ENCODE peak calls at places on chromosomes 5 and 9, in ten cellular contexts. One of them, this sample, is unnamed. For H3K27me3, the result is how much of the 10 kb centered on the place peaks cover.

GRCh38 chr5:115723224-115723623 is 93.2 kb downstream of the CDO1 start:
- DNase-seq in GM12878: no peak
- DNase-seq in cardiac muscle cell: no peak
- DNase-seq in aorta: no peak
- DNase-seq in upper lobe of left lung: no peak
- DNase-seq in WERI-Rb-1: no peak
- DNase-seq in left ventricle myocardium inferior: no peak
- DNase-seq in Caco-2: no peak
- DNase-seq in mammary epithelial cell: no peak
- DNase-seq in mesenchymal stem cell: no peak
- DNase-seq in this sample: no peak

GRCh38 chr9:137619240-137620090 is 660 bp downstream of the EHMT1 start:
- DNase-seq in GM12878: no peak
- DNase-seq in cardiac muscle cell: peak
- DNase-seq in aorta: peak
- DNase-seq in upper lobe of left lung: peak
- DNase-seq in WERI-Rb-1: no peak
- DNase-seq in left ventricle myocardium inferior: peak
- DNase-seq in Caco-2: peak
- DNase-seq in mammary epithelial cell: peak
- DNase-seq in mesenchymal stem cell: peak
- DNase-seq in this sample: peak

GRCh38 chr5:71757590-71758543 is 38.8 kb downstream of the CARTPT start:
- DNase-seq in GM12878: peak
- DNase-seq in cardiac muscle cell: peak
- DNase-seq in aorta: peak
- DNase-seq in upper lobe of left lung: no peak
- DNase-seq in WERI-Rb-1: peak
- DNase-seq in left ventricle myocardium inferior: peak
- DNase-seq in Caco-2: peak
- DNase-seq in mammary epithelial cell: peak
- DNase-seq in mesenchymal stem cell: peak
- DNase-seq in this sample: peak

GRCh38 chr5:169610606-169611005 is 26.5 kb upstream of the DOCK2 start:
- DNase-seq in GM12878: no peak
- DNase-seq in cardiac muscle cell: no peak
- DNase-seq in aorta: no peak
- DNase-seq in upper lobe of left lung: no peak
- DNase-seq in WERI-Rb-1: no peak
- DNase-seq in left ventricle myocardium inferior: no peak
- DNase-seq in Caco-2: no peak
- DNase-seq in mammary epithelial cell: peak
- DNase-seq in mesenchymal stem cell: no peak
- DNase-seq in this sample: no peak

GRCh38 chr9:90789862-90790261 is 11.8 kb upstream of the SYK start:
- DNase-seq in GM12878: no peak
- DNase-seq in cardiac muscle cell: no peak
- DNase-seq in aorta: no peak
- DNase-seq in upper lobe of left lung: no peak
- DNase-seq in WERI-Rb-1: peak
- DNase-seq in left ventricle myocardium inferior: no peak
- DNase-seq in Caco-2: no peak
- DNase-seq in mammary epithelial cell: no peak
- DNase-seq in mesenchymal stem cell: no peak
- DNase-seq in this sample: no peak

GRCh38 chr9:38039090-38039906 is 29.7 kb downstream of the SHB start:
- DNase-seq in GM12878: no peak
- DNase-seq in cardiac muscle cell: peak
- DNase-seq in aorta: no peak
- DNase-seq in upper lobe of left lung: peak
- DNase-seq in WERI-Rb-1: no peak
- DNase-seq in left ventricle myocardium inferior: no peak
- DNase-seq in Caco-2: no peak
- DNase-seq in mammary epithelial cell: no peak
- DNase-seq in mesenchymal stem cell: peak
- DNase-seq in this sample: peak

GRCh38 chr5:139670369-139671095 is 22.4 kb downstream of the CXXC5 start:
- DNase-seq in GM12878: peak
- DNase-seq in cardiac muscle cell: no peak
- DNase-seq in aorta: no peak
- DNase-seq in upper lobe of left lung: no peak
- DNase-seq in WERI-Rb-1: no peak
- DNase-seq in left ventricle myocardium inferior: no peak
- DNase-seq in Caco-2: no peak
- DNase-seq in mammary epithelial cell: no peak
- DNase-seq in mesenchymal stem cell: peak
- DNase-seq in this sample: peak

GRCh38 chr5:79075646-79076426 is 6.3 kb downstream of the BHMT2 start:
- DNase-seq in GM12878: no peak
- DNase-seq in cardiac muscle cell: no peak
- DNase-seq in aorta: no peak
- DNase-seq in upper lobe of left lung: no peak
- DNase-seq in WERI-Rb-1: no peak
- DNase-seq in left ventricle myocardium inferior: peak
- DNase-seq in Caco-2: no peak
- DNase-seq in mammary epithelial cell: no peak
- DNase-seq in mesenchymal stem cell: no peak
- DNase-seq in this sample: no peak

GRCh38 chr5:115375922-115376321 is 79.5 kb upstream of the CCDC112 start:
- DNase-seq in GM12878: no peak
- DNase-seq in cardiac muscle cell: peak
- DNase-seq in aorta: no peak
- DNase-seq in upper lobe of left lung: no peak
- DNase-seq in WERI-Rb-1: no peak
- DNase-seq in left ventricle myocardium inferior: no peak
- DNase-seq in Caco-2: no peak
- DNase-seq in mammary epithelial cell: no peak
- DNase-seq in mesenchymal stem cell: peak
- DNase-seq in this sample: no peak

GRCh38 chr5:109983135-109983534 is 293.4 kb downstream of the MAN2A1 start:
- DNase-seq in GM12878: no peak
- DNase-seq in cardiac muscle cell: no peak
- DNase-seq in aorta: no peak
- DNase-seq in upper lobe of left lung: no peak
- DNase-seq in WERI-Rb-1: no peak
- DNase-seq in left ventricle myocardium inferior: no peak
- DNase-seq in Caco-2: no peak
- DNase-seq in mammary epithelial cell: no peak
- DNase-seq in mesenchymal stem cell: no peak
- DNase-seq in this sample: no peak

DNA sequence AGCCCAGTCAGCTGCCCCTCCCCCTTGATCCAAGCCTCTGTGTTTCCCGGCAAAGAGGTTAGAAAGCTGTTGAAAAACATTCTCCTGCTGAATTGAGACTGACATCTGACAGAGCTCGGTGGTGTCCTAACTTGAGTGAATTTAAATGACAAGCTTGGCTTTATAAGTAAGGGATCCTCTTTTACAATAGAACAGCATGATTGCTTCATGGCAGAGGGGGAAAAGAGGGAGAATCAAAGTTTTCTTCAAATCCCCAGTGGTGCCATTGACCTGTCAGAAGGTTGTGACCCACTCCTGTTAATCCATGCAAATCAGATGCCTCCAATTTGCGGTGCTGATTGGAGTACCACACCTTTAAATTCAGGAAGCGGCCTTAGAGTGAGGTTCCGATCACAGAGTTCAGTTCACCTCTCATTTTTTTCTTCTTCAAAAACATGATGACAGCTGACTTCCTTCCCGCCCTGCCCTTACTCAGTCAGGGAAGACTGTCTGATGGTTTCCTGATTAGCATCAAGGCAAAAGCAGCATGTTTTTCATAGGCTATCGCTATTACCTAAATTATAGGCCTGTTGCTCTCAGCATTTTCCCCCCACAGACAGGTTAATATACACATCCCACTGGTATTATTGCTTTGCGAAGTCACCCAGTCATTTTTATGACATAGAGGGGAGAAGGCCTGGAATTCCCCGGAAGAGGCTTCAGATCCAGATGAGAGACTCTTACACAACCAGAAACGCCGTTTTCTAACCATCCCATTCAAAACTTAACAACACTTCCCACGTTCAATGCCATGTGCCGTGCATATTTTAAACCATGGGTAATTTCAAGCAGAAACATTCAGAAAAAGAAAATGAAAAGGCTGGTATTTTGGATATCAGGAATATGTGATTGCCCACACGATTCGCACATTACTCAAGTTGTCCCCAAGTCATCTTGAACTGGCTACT is 141.4 kb downstream of the EBF1 start:
- DNase-seq in GM12878: peak
- DNase-seq in cardiac muscle cell: no peak
- DNase-seq in aorta: no peak
- DNase-seq in upper lobe of left lung: no peak
- DNase-seq in WERI-Rb-1: no peak
- DNase-seq in left ventricle myocardium inferior: no peak
- DNase-seq in Caco-2: no peak
- DNase-seq in mammary epithelial cell: no peak
- DNase-seq in mesenchymal stem cell: peak
- DNase-seq in this sample: no peak
- H3K4me3 ChIP-seq in GM12878: peak
- H3K4me3 ChIP-seq in cardiac muscle cell: no peak
- H3K4me3 ChIP-seq in aorta: no peak
- H3K4me3 ChIP-seq in upper lobe of left lung: no peak
- H3K4me3 ChIP-seq in WERI-Rb-1: no peak
- H3K4me3 ChIP-seq in left ventricle myocardium inferior: peak
- H3K4me3 ChIP-seq in Caco-2: no peak
- H3K4me3 ChIP-seq in mammary epithelial cell: no peak
- H3K4me3 ChIP-seq in mesenchymal stem cell: no peak
- H3K4me3 ChIP-seq in this sample: no peak

GRCh38 chr5:2001300-2001699 is 118.6 kb upstream of the IRX4 start:
- DNase-seq in GM12878: no peak
- DNase-seq in cardiac muscle cell: no peak
- DNase-seq in aorta: no peak
- DNase-seq in upper lobe of left lung: no peak
- DNase-seq in WERI-Rb-1: no peak
- DNase-seq in left ventricle myocardium inferior: no peak
- DNase-seq in Caco-2: no peak
- DNase-seq in mammary epithelial cell: no peak
- DNase-seq in mesenchymal stem cell: no peak
- DNase-seq in this sample: no peak

GRCh38 chr5:1999794-2000193 is 117.1 kb upstream of the IRX4 start:
- DNase-seq in GM12878: no peak
- DNase-seq in cardiac muscle cell: no peak
- DNase-seq in aorta: no peak
- DNase-seq in upper lobe of left lung: no peak
- DNase-seq in WERI-Rb-1: no peak
- DNase-seq in left ventricle myocardium inferior: no peak
- DNase-seq in Caco-2: no peak
- DNase-seq in mammary epithelial cell: no peak
- DNase-seq in mesenchymal stem cell: no peak
- DNase-seq in this sample: no peak

GRCh38 chr5:1998716-1999317 is 116.1 kb upstream of the IRX4 start:
- DNase-seq in GM12878: no peak
- DNase-seq in cardiac muscle cell: no peak
- DNase-seq in aorta: no peak
- DNase-seq in upper lobe of left lung: no peak
- DNase-seq in WERI-Rb-1: no peak
- DNase-seq in left ventricle myocardium inferior: no peak
- DNase-seq in Caco-2: no peak
- DNase-seq in mammary epithelial cell: peak
- DNase-seq in mesenchymal stem cell: no peak
- DNase-seq in this sample: no peak

GRCh38 chr5:1998348-1998669 is 115.6 kb upstream of the IRX4 start:
- DNase-seq in GM12878: no peak
- DNase-seq in cardiac muscle cell: no peak
- DNase-seq in aorta: no peak
- DNase-seq in upper lobe of left lung: no peak
- DNase-seq in WERI-Rb-1: no peak
- DNase-seq in left ventricle myocardium inferior: no peak
- DNase-seq in Caco-2: no peak
- DNase-seq in mammary epithelial cell: no peak
- DNase-seq in mesenchymal stem cell: no peak
- DNase-seq in this sample: no peak

GRCh38 chr5:2000591-2000990 is 117.9 kb upstream of the IRX4 start:
- DNase-seq in GM12878: no peak
- DNase-seq in cardiac muscle cell: no peak
- DNase-seq in aorta: no peak
- DNase-seq in upper lobe of left lung: no peak
- DNase-seq in WERI-Rb-1: no peak
- DNase-seq in left ventricle myocardium inferior: no peak
- DNase-seq in Caco-2: no peak
- DNase-seq in mammary epithelial cell: no peak
- DNase-seq in mesenchymal stem cell: no peak
- DNase-seq in this sample: no peak
- H3K27me3 ChIP-seq in GM12878: under half
- H3K27me3 ChIP-seq in cardiac muscle cell: under half
- H3K27me3 ChIP-seq in aorta: under half
- H3K27me3 ChIP-seq in upper lobe of left lung: under half
- H3K27me3 ChIP-seq in WERI-Rb-1: half or more
- H3K27me3 ChIP-seq in left ventricle myocardium inferior: under half
- H3K27me3 ChIP-seq in Caco-2: under half
- H3K27me3 ChIP-seq in mammary epithelial cell: under half
- H3K27me3 ChIP-seq in mesenchymal stem cell: under half
- H3K27me3 ChIP-seq in this sample: under half

GRCh38 chr9:136045595-136046554 is 49.2 kb downstream of the NACC2 start:
- DNase-seq in GM12878: no peak
- DNase-seq in cardiac muscle cell: no peak
- DNase-seq in aorta: no peak
- DNase-seq in upper lobe of left lung: peak
- DNase-seq in WERI-Rb-1: no peak
- DNase-seq in left ventricle myocardium inferior: no peak
- DNase-seq in Caco-2: no peak
- DNase-seq in mammary epithelial cell: no peak
- DNase-seq in mesenchymal stem cell: no peak
- DNase-seq in this sample: no peak
- H3K4me3 ChIP-seq in GM12878: no peak
- H3K4me3 ChIP-seq in cardiac muscle cell: no peak
- H3K4me3 ChIP-seq in aorta: no peak
- H3K4me3 ChIP-seq in upper lobe of left lung: no peak
- H3K4me3 ChIP-seq in WERI-Rb-1: no peak
- H3K4me3 ChIP-seq in left ventricle myocardium inferior: no peak
- H3K4me3 ChIP-seq in Caco-2: no peak
- H3K4me3 ChIP-seq in mammary epithelial cell: no peak
- H3K4me3 ChIP-seq in mesenchymal stem cell: no peak
- H3K4me3 ChIP-seq in this sample: no peak

DNA sequence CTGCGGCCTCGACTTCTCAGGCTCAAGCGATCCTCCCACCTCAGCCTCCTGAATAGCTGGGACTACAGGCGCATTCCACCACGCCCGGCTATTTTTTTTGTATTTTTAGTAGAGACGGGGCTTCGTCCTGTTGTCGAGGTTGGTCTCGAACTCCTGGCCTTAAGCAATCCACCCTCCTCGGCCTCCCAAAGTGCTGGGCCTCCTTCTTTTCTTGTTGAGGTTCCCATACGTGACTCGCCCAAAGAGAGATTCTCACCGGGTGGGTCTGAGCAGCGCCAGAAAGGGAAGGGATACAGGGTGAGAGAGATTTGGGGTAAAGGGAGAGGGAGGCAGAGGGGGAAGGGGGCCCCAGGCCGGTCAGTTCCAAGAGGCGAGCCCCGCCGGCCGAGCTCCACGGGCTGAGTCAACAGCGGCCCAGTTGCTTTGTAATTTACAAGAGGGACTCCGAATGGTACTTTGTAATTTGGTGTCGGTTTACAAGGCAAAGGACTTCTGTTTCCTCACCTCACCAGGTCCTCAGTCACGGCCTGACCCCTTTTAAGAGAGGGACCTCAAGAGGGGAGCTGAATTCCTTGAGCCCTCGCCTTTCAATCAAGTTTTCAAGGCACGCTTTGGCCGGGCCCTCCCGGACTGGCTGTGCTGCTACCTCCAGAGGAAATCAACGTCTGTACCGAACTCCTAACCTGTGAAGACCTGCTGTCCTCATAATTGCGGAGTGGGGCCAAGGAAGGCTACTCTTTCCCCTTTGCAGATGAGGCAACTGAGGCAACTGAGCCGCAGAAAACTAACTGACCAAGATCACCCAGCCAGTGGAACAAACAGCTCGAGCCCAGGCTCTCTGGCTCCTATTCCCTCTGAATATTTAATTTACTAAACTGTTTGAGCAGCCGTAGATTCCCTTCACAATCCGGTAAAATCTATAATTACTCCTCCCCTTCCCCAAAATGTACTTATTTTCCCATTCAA is 3.2 kb upstream of the DMRT2 start:
- DNase-seq in GM12878: no peak
- DNase-seq in cardiac muscle cell: peak
- DNase-seq in aorta: no peak
- DNase-seq in upper lobe of left lung: peak
- DNase-seq in WERI-Rb-1: no peak
- DNase-seq in left ventricle myocardium inferior: no peak
- DNase-seq in Caco-2: no peak
- DNase-seq in mammary epithelial cell: no peak
- DNase-seq in mesenchymal stem cell: no peak
- DNase-seq in this sample: no peak
- H3K27me3 ChIP-seq in GM12878: under half
- H3K27me3 ChIP-seq in cardiac muscle cell: half or more
- H3K27me3 ChIP-seq in aorta: under half
- H3K27me3 ChIP-seq in upper lobe of left lung: under half
- H3K27me3 ChIP-seq in WERI-Rb-1: under half
- H3K27me3 ChIP-seq in left ventricle myocardium inferior: half or more
- H3K27me3 ChIP-seq in Caco-2: under half
- H3K27me3 ChIP-seq in mammary epithelial cell: half or more
- H3K27me3 ChIP-seq in mesenchymal stem cell: under half
- H3K27me3 ChIP-seq in this sample: under half